ENCODE peak calls at places on chromosomes 12 and 14, in ten cellular contexts. E is stimulated activated CD4-positive, alpha-beta T cell treated with anti-CD3 and anti-CD28 coated beads, Interleukin-15, amount 100 ng/mL, for 1 hour; H is NCI-H2171; K is fibroblast of mammary gland; U is NCI-H1092 treated with DMSO at 0.1 percent for 48 hours; L is SK-N-MC; F is heart left ventricle; M is substantia nigra; A is lung microvascular endothelial cell; J is cardiac muscle cell. X is an unnamed sample.

GRCh38 chr12:52020539-52021336 is 14.0 kb downstream of the TAMALIN start:
- DNase-seq in E (peak; percentile 50), H (peak; percentile 34), K (peak; percentile 39), U (peak; percentile 43), L (no peak), F (peak; percentile 47), M (no peak), A (peak; percentile 73), J (peak; percentile 83), X (peak; percentile 76)

GRCh38 chr14:37844614-37845013 is 249.2 kb downstream of the TTC6 start:
- DNase-seq in E (no peak), H (no peak), K (no peak), U (no peak), L (no peak), F (no peak), M (no peak), A (no peak), J (no peak), X (peak; percentile 28)

GRCh38 chr12:7907009-7907408 is 29.0 kb downstream of the SLC2A3 start:
- DNase-seq in E (peak; percentile 7), H (no peak), K (peak; percentile 64), U (no peak), L (no peak), F (no peak), M (no peak), A (peak; percentile 64), J (peak; percentile 41), X (no peak)

GRCh38 chr12:109153711-109154434 is 37.5 kb downstream of the ACACB start:
- DNase-seq in E (no peak), H (no peak), K (no peak), U (no peak), L (no peak), F (no peak), M (no peak), A (no peak), J (peak; percentile 17), X (no peak)

GRCh38 chr12:3453947-3454675 is 36.9 kb upstream of the PRMT8 start:
- DNase-seq in E (no peak), H (no peak), K (peak; percentile 60), U (no peak), L (no peak), F (no peak), M (no peak), A (peak; percentile 9), J (no peak), X (no peak)

GRCh38 chr14:51780006-51780692 is 80.3 kb upstream of the GNG2 start:
- DNase-seq in E (peak; percentile 53), H (peak; percentile 74), K (peak; percentile 65), U (peak; percentile 72), L (peak; percentile 40), F (peak; percentile 68), M (peak; percentile 3), A (peak; percentile 64), J (peak; percentile 79), X (no peak)

GRCh38 chr14:35337557-35338255 is 45.5 kb downstream of the PSMA6 start:
- DNase-seq in E (no peak), H (no peak), K (no peak), U (no peak), L (no peak), F (no peak), M (no peak), A (no peak), J (no peak), X (no peak)

GRCh38 chr12:58420496-58420895 is 479.1 kb downstream of the ATP23 start:
- DNase-seq in E (no peak), H (no peak), K (peak; percentile 64), U (peak; percentile 29), L (peak; percentile 30), F (no peak), M (no peak), A (peak; percentile 11), J (no peak), X (no peak)

GRCh38 chr12:108722463-108722862 is 8.9 kb downstream of the CORO1C start:
- DNase-seq in E (no peak), H (no peak), K (no peak), U (no peak), L (no peak), F (no peak), M (no peak), A (no peak), J (no peak), X (no peak)

GRCh38 chr12:9707864-9708808 is 24.8 kb downstream of the CLECL1 start:
- DNase-seq in E (peak; percentile 35), H (no peak), K (peak; percentile 65), U (peak; percentile 1), L (peak; percentile 14), F (peak; percentile 40), M (no peak), A (peak; percentile 76), J (peak; percentile 35), X (peak; percentile 10)

GRCh38 chr12:70994217-70994788 is 73.8 kb upstream of the PTPRR start:
- DNase-seq in E (no peak), H (no peak), K (peak; percentile 98), U (no peak), L (no peak), F (no peak), M (no peak), A (no peak), J (no peak), X (no peak)

GRCh38 chr12:23197266-23197665 is 572.3 kb downstream of the ETNK1 start:
- DNase-seq in E (no peak), H (no peak), K (peak; percentile 57), U (no peak), L (no peak), F (no peak), M (no peak), A (no peak), J (no peak), X (no peak)

GRCh38 chr12:42199007-42199406 is 39.0 kb downstream of the YAF2 start:
- DNase-seq in E (no peak), H (no peak), K (no peak), U (no peak), L (no peak), F (no peak), M (no peak), A (no peak), J (no peak), X (no peak)